ENCODE peak calls at places on chromosome 2, in five cellular contexts. V is A549, L is body of pancreas, C is HCT116, D is IMR-90. S is an unnamed sample.

GRCh38 chr2:173193925-173194324 is 118.3 kb downstream of the MAP3K20 start:
- DNase-seq in L (no peak), D (peak), V (no peak), C (no peak), S (no peak)

GRCh38 chr2:240348522-240348921 is 86.9 kb upstream of the GPC1 start:
- DNase-seq in L (no peak), C (no peak), D (peak), V (no peak), S (no peak)

GRCh38 chr2:63301481-63301880 is 250.9 kb downstream of the OTX1 start:
- DNase-seq in V (peak), D (no peak), L (no peak), C (no peak), S (no peak)

GRCh38 chr2:46131-46470 is 204 bp downstream of the FAM110C start:
- DNase-seq in C (no peak), L (no peak), V (no peak), D (no peak), S (no peak)

GRCh38 chr2:217162533-217162932 is 302.7 kb upstream of the TNP1 start:
- DNase-seq in L (no peak), D (peak), C (peak), V (no peak), S (no peak)

GRCh38 chr2:84243788-84244627 is 215.1 kb downstream of the SUCLG1 start:
- DNase-seq in L (no peak), D (no peak), V (no peak), C (no peak), S (no peak)

GRCh38 chr2:105822186-105822585 is 77.5 kb downstream of the NCK2 start:
- DNase-seq in L (no peak), D (no peak), C (no peak), V (no peak), S (no peak)

GRCh38 chr2:7599462-7600258 is 682.4 kb downstream of the RNF144A start:
- DNase-seq in V (no peak), L (no peak), C (no peak), D (no peak), S (no peak)

GRCh38 chr2:69601179-69601612 is 42.3 kb downstream of the AAK1 start:
- DNase-seq in V (peak), D (peak), L (no peak), C (peak), S (no peak)

GRCh38 chr2:151534001-151534400 is 124.3 kb downstream of the RIF1 start:
- DNase-seq in D (no peak), L (no peak), V (no peak), C (no peak), S (no peak)

GRCh38 chr2:165572155-165572554 is 102.7 kb downstream of the CSRNP3 start:
- DNase-seq in L (no peak), D (no peak), V (no peak), C (no peak), S (no peak)

GRCh38 chr2:238974510-238975166 is 126.8 kb downstream of the TWIST2 start:
- DNase-seq in V (peak), L (no peak), D (peak), C (peak), S (no peak)

GRCh38 chr2:214651451-214651850 is 158.0 kb downstream of the BARD1 start:
- DNase-seq in D (peak), V (no peak), C (no peak), L (no peak), S (no peak)

DNA sequence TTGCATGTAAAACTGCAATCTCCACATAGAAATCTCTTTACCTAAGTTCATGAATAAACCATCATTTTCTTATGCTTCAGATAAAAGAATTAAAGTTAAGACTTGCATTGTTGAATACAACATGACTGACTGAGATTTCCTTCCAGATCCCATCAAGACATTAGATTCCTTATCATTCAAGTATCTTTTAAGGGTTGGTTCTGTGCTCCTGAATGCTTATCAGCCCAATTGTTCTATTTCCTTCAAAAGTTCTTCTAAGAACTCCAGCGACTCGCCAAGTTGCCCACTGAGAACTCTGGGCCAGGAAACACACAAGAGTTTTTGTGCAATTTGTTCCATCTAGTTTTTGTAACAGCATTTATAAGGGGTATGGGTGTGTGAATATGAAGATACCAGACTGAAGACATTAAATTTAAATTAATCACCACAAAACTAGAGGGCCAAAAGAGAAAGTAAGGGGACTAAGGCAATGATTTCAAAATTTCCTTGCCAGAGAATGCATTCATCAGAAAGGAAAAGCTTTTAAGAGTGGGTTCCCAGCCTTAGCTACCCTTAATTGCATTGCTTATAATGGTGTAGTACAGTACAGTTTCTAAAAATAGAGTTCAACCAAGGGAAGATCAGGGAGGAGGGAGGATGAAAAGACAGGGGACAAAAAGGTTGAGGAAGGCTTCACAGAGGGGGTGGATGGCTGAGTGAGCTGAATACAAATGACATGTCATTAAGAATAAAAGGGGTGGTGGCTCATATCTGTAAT is 120.2 kb downstream of the RBMS1 start:
- DNase-seq in L (no peak), V (no peak), D (no peak), C (no peak), S (no peak)
- H3K27ac ChIP-seq in L (no peak), V (peak), D (peak), C (no peak), S (peak)

DNA sequence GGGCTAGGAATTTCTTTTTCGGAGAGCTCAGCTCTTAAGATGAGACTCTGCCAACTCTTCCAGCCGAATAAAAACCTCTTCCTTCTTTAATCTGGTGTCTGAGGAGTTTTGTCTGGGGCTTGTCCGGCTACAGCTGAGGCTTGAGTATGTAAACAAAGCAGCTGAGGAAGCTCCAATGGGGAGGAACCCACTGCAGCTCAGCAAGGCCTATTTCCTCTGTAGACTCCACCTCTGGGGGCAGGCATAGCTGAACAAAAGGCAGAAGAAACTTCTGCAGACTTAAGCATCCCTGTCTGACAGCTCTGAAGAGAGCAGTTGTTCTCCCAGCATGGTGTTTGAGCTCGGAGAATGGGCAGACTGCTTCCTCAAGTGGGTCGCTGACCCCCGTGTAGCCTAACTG is 838.7 kb downstream of the CCDC85A start:
- DNase-seq in L (no peak), V (no peak), C (no peak), D (no peak), S (no peak)
- TF ChIP-seq POLR2A in L (no peak), V (no peak), C (no peak), D (no peak), S (no peak)

GRCh38 chr2:223047260-223047761 is 4.7 kb upstream of the KCNE4 start:
- DNase-seq in L (peak), C (no peak), V (peak), D (peak), S (no peak)

GRCh38 chr2:223044916-223045700 is 6.9 kb upstream of the KCNE4 start:
- DNase-seq in L (no peak), D (no peak), V (no peak), C (no peak), S (no peak)

GRCh38 chr2:223048519-223048918 is 3.5 kb upstream of the KCNE4 start:
- DNase-seq in V (no peak), D (no peak), L (no peak), C (no peak), S (no peak)

GRCh38 chr2:223044092-223044836 is 7.7 kb upstream of the KCNE4 start:
- DNase-seq in L (no peak), C (no peak), D (no peak), V (no peak), S (no peak)

DNA sequence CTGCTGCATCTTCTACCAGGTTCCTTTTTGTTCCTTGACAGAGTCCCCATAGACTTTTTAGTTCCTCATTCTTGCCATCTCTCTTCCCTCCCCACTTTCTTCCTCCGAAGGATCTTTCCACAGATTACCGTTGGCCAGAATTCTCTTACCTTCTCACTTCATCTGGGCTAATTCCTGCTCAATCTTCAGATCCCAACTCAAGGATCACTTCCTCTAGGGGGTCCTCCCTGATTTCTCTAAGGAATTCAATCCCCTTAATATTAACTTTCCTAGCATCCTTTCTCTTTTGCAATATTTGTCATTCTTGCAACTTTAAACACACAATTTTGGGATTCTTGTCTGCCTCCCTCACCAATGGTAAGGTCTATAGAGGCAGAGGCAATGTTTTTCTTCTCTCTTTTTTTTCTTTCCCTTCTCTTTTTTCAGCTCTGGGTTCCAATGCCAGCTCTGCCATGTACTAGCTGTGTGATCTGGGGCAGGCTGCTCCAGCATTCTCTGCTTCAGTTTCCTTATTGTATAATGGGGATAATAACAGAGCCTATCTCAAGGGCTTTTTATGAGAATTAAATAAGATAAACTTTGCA is 5.4 kb upstream of the KCNE4 start:
- DNase-seq in C (no peak), V (no peak), L (no peak), D (no peak), S (no peak)
- H3K27ac ChIP-seq in C (no peak), V (peak), L (no peak), D (peak), S (peak)

DNA sequence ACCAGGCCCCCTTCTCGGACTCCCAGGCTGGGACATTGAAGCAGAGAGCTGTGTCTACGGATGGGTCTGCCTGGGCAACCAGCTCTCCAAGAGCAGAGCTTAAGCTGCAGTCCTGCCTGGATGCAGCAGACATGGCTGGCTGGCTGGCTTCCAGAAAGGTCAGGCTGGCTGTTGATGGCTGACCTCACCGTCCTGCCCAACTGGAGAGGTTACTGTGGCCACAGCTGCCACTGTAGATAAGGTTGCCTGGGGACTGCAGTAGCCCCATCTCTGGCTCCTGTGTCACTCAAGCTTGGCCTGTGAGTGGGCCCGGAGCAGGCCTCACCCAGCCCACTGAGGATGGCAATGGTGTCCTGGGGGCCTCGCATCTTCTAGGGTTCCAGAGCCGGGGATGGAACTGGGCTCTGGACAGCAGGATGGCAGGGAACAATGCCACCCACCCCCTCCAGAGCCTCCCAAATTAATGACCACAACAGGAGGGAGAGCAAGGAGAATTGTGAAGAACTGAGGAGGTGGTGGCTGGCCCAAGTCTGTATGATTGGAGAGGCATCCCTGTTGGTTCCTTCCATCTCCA is 37.0 kb upstream of the FOSL2 start:
- DNase-seq in D (no peak), V (no peak), C (no peak), L (peak), S (peak)
- TF ChIP-seq POLR2A in D (no peak), V (no peak), C (no peak), L (no peak), S (no peak)

GRCh38 chr2:31998731-31999383 is 12.0 kb downstream of the MEMO1 start:
- DNase-seq in D (no peak), L (no peak), C (no peak), V (no peak), S (no peak)

GRCh38 chr2:31997653-31998052 is 13.2 kb downstream of the MEMO1 start:
- DNase-seq in L (no peak), C (no peak), D (no peak), V (no peak), S (no peak)

GRCh38 chr2:31992934-31993333 is 17.9 kb downstream of the MEMO1 start:
- DNase-seq in L (no peak), C (no peak), D (no peak), V (no peak), S (no peak)

GRCh38 chr2:31999438-31999837 is 11.4 kb downstream of the MEMO1 start:
- DNase-seq in L (no peak), D (no peak), C (no peak), V (no peak), S (no peak)

DNA sequence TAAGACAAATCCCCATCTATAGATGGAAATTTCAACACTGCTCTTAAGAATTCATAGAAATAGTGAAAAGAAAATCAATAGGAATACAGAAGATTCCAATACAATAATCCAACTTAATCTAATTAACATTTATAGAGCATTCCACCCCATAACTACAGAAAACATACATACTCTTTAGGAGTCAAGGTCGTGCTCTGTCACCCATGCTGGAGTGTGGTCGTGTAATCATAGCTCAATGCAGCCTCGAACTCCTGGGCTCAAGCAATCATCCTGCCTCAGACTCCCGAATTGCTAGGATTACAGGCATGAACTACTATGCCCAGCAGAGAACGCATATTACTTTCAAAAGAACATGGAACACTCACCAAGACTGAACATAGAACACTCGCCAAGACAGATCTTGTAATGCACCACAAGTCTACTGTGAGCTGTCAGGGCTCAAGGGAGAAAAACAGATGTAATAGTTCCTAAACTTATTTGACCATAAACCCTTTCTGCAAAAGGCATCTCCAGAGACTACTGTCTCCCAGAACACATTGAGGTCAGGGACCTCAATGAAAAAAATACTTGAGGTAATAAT is 14.1 kb downstream of the MEMO1 start:
- DNase-seq in C (no peak), D (no peak), V (no peak), L (no peak), S (no peak)
- H3K27ac ChIP-seq in C (no peak), D (no peak), V (no peak), L (no peak), S (no peak)